ENCODE peak calls at places on chromosomes 7 and 10, in nine cellular contexts. N is left lung; V is effector memory CD4-positive, alpha-beta T cell; U is astrocyte of the cerebellum; Y is NT2/D1; A is A673; J is AG09309; S is fibroblast of the aortic adventitia; P is prostate gland. T is an unnamed sample.

GRCh38 chr10:10353326-10353725 is 664.3 kb upstream of the CELF2 start:
- DNase-seq in A (no peak), N (no peak), Y (no peak), V (no peak), J (no peak), U (no peak), P (no peak), S (no peak), T (no peak)

GRCh38 chr10:44993226-44993921 is 7.3 kb upstream of the ZNF22 start:
- DNase-seq in P (no peak), U (no peak), V (no peak), N (no peak), A (no peak), S (no peak), Y (no peak), J (no peak), T (no peak)

GRCh38 chr10:45418859-45419672 is 45.0 kb downstream of the ALOX5 start:
- DNase-seq in S (peak), P (peak), J (no peak), A (no peak), N (peak), U (no peak), Y (peak), V (peak), T (no peak)

GRCh38 chr10:49186613-49187012 is 1.6 kb downstream of the TMEM273 start:
- DNase-seq in N (no peak), V (no peak), S (no peak), A (no peak), P (no peak), Y (no peak), U (no peak), J (no peak), T (no peak)

GRCh38 chr7:31134246-31135188 is 82.4 kb downstream of the ADCYAP1R1 start:
- DNase-seq in V (no peak), U (peak), P (peak), S (peak), N (peak), Y (peak), A (peak), J (peak), T (peak)

GRCh38 chr7:15503603-15504280 is 58.1 kb downstream of the AGMO start:
- DNase-seq in P (no peak), V (no peak), A (peak), N (no peak), U (no peak), Y (no peak), J (no peak), S (peak), T (no peak)

GRCh38 chr7:135355377-135356048 is 121.9 kb downstream of the STRA8 start:
- DNase-seq in Y (no peak), S (no peak), U (no peak), A (no peak), J (no peak), V (no peak), P (no peak), N (no peak), T (no peak)

GRCh38 chr10:116274141-116274861 is 1.3 kb upstream of the GFRA1 start:
- DNase-seq in V (no peak), Y (no peak), P (no peak), A (no peak), J (no peak), N (no peak), S (no peak), U (no peak), T (peak)

GRCh38 chr10:119517235-119518141 is 25.0 kb downstream of the RGS10 start:
- DNase-seq in U (no peak), S (no peak), N (no peak), Y (no peak), J (no peak), V (peak), P (no peak), A (no peak), T (peak)

GRCh38 chr7:133052826-133053225 is 29.1 kb downstream of the CHCHD3 start:
- DNase-seq in Y (no peak), N (no peak), A (no peak), V (no peak), U (peak), J (no peak), S (peak), P (no peak), T (no peak)

GRCh38 chr7:1595027-1595426 is 25.2 kb upstream of the PSMG3 start:
- DNase-seq in Y (no peak), J (no peak), U (no peak), V (no peak), S (no peak), N (no peak), P (no peak), A (no peak), T (no peak)

GRCh38 chr10:15601819-15602218 is 117.9 kb downstream of the ITGA8 start:
- DNase-seq in A (no peak), J (no peak), Y (no peak), S (no peak), N (no peak), P (no peak), V (no peak), U (no peak), T (no peak)

GRCh38 chr7:156198277-156198676 is 386.0 kb upstream of the SHH start:
- DNase-seq in S (no peak), V (no peak), A (no peak), J (no peak), P (no peak), N (no peak), U (no peak), Y (no peak), T (no peak)

DNA sequence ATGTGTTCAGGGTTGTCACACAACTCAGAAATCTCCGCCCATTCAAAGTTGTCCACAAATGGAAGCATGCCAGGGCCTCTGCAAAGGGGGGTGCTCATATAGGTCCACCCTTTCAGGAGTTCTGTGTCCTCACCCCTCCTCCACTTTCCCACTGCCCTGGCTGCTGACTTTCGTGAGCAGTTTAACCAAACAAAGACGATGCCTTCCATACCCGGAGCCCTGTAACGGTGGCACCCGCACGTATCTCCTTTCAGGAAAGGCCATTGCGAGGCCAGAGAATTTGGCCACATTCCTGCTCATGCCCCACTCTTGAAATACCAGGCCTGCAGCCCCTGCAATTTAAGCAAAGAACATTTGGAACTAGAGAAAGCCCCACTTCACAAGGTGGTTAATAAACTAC is 1.4 kb downstream of the CPXM2 start:
- DNase-seq in P (no peak), N (no peak), V (no peak), A (no peak), S (peak), U (no peak), J (no peak), Y (no peak), T (no peak)
- H3K4me3 ChIP-seq in P (no peak), N (no peak), V (no peak), A (no peak), S (peak), U (no peak), J (peak), Y (peak), T (no peak)

DNA sequence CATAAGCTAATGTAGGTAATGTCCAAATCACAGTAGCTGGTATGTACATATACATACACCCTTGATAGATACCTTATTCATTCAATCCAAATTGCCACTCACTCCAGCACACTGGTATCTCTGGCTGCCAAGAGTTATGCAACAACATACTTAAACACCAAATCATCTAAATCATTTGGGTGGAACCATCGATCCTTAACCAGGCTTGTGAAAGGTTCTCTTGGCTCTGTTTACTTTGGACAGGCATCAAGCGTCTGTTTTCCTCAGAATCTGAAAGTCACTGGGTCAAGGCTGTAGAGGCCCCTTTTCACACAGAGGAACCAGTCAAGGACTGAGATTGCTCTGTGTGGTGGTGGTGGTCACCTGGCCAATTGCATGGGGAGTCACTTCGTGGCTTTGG is 24.6 kb downstream of the JAZF1 start:
- DNase-seq in V (no peak), N (no peak), Y (no peak), U (peak), J (no peak), P (no peak), S (peak), A (no peak), T (no peak)
- H3K4me3 ChIP-seq in V (no peak), N (no peak), Y (no peak), U (no peak), J (no peak), P (no peak), S (no peak), A (no peak), T (no peak)

GRCh38 chr10:637771-638195 is 51.7 kb downstream of the DIP2C start:
- DNase-seq in J (no peak), P (no peak), S (no peak), N (no peak), A (no peak), V (no peak), Y (no peak), U (no peak), T (no peak)
- H3K4me3 ChIP-seq in J (no peak), P (no peak), S (no peak), N (no peak), A (no peak), V (no peak), Y (no peak), U (no peak), T (no peak)

GRCh38 chr7:43318188-43318587 is 205.7 kb downstream of the HECW1 start:
- DNase-seq in U (no peak), P (no peak), J (no peak), Y (no peak), N (no peak), A (no peak), S (peak), V (no peak), T (no peak)

GRCh38 chr7:43311694-43312093 is 199.2 kb downstream of the HECW1 start:
- DNase-seq in Y (no peak), P (no peak), A (no peak), V (no peak), N (peak), S (no peak), J (no peak), U (no peak), T (no peak)

GRCh38 chr7:43308913-43309789 is 196.7 kb downstream of the HECW1 start:
- DNase-seq in V (no peak), J (no peak), Y (no peak), U (no peak), S (no peak), P (no peak), N (no peak), A (no peak), T (no peak)

GRCh38 chr7:43314379-43315158 is 202.1 kb downstream of the HECW1 start:
- DNase-seq in V (no peak), P (no peak), A (no peak), S (no peak), Y (no peak), J (no peak), N (no peak), U (no peak), T (no peak)

GRCh38 chr7:43313628-43314378 is 201.4 kb downstream of the HECW1 start:
- DNase-seq in U (no peak), S (no peak), V (no peak), Y (no peak), N (no peak), J (no peak), A (no peak), P (no peak), T (no peak)
- H3K4me3 ChIP-seq in U (no peak), S (no peak), V (no peak), Y (no peak), N (no peak), J (no peak), A (no peak), P (no peak), T (no peak)

GRCh38 chr7:27141591-27142561 is 1.6 kb downstream of the HOXA5 start:
- DNase-seq in Y (peak), U (no peak), N (peak), S (no peak), P (no peak), V (no peak), J (no peak), A (no peak), T (no peak)
- H3K4me3 ChIP-seq in Y (peak), U (peak), N (peak), S (peak), P (peak), V (no peak), J (no peak), A (no peak), T (no peak)

GRCh38 chr7:63925262-63925625 is 73.4 kb upstream of the ZNF722 start:
- DNase-seq in J (no peak), V (no peak), U (no peak), P (no peak), Y (no peak), S (no peak), N (no peak), A (no peak), T (no peak)
- H3K4me3 ChIP-seq in J (peak), V (peak), U (no peak), P (peak), Y (no peak), S (no peak), N (peak), A (no peak), T (no peak)

GRCh38 chr7:7100432-7100849 is 81.9 kb upstream of the C1GALT1 start:
- DNase-seq in N (no peak), V (no peak), Y (peak), A (peak), U (no peak), S (no peak), P (peak), J (no peak), T (peak)
- H3K4me3 ChIP-seq in N (no peak), V (no peak), Y (no peak), A (no peak), U (no peak), S (no peak), P (no peak), J (no peak), T (no peak)

T was measured in Jurkat, Clone E6-1.